ENCODE peak calls at places on chromosomes 4 and X, in ten cellular contexts. One of them, this sample, is unnamed.

GRCh38 chrX:149453030-149453429 is 52.1 kb downstream of the IDS start:
- DNase-seq in H4: peak
- DNase-seq in M059J: peak
- DNase-seq in HCT116: peak
- DNase-seq in stimulated activated CD4-positive, alpha-beta T cell treated with anti-CD3 and anti-CD28 coated beads, TNF-alpha, amount 100 ng/mL, for 48 hours: no peak
- DNase-seq in erythroblast: peak
- DNase-seq in mesenchymal stem cell: peak
- DNase-seq in WTC11: no peak
- DNase-seq in NCI-H2171: no peak
- DNase-seq in AG04450: no peak
- DNase-seq in this sample: peak

GRCh38 chr4:112185740-112186670 is 40.8 kb downstream of the FAM241A start:
- DNase-seq in H4: no peak
- DNase-seq in M059J: no peak
- DNase-seq in HCT116: no peak
- DNase-seq in stimulated activated CD4-positive, alpha-beta T cell treated with anti-CD3 and anti-CD28 coated beads, TNF-alpha, amount 100 ng/mL, for 48 hours: no peak
- DNase-seq in erythroblast: no peak
- DNase-seq in mesenchymal stem cell: no peak
- DNase-seq in WTC11: no peak
- DNase-seq in NCI-H2171: no peak
- DNase-seq in AG04450: no peak
- DNase-seq in this sample: no peak

GRCh38 chr4:153257151-153257620 is 52.9 kb downstream of the TRIM2 start:
- DNase-seq in H4: peak
- DNase-seq in M059J: peak
- DNase-seq in HCT116: no peak
- DNase-seq in stimulated activated CD4-positive, alpha-beta T cell treated with anti-CD3 and anti-CD28 coated beads, TNF-alpha, amount 100 ng/mL, for 48 hours: peak
- DNase-seq in erythroblast: no peak
- DNase-seq in mesenchymal stem cell: peak
- DNase-seq in WTC11: peak
- DNase-seq in NCI-H2171: peak
- DNase-seq in AG04450: peak
- DNase-seq in this sample: peak

GRCh38 chrX:47862680-47863079 is 26.0 kb downstream of the ZNF81 start:
- DNase-seq in H4: no peak
- DNase-seq in M059J: peak
- DNase-seq in HCT116: no peak
- DNase-seq in stimulated activated CD4-positive, alpha-beta T cell treated with anti-CD3 and anti-CD28 coated beads, TNF-alpha, amount 100 ng/mL, for 48 hours: no peak
- DNase-seq in erythroblast: no peak
- DNase-seq in mesenchymal stem cell: no peak
- DNase-seq in WTC11: no peak
- DNase-seq in NCI-H2171: no peak
- DNase-seq in AG04450: no peak
- DNase-seq in this sample: no peak

GRCh38 chr4:164252286-164252685 is 501.6 kb upstream of the SMIM31 start:
- DNase-seq in H4: peak
- DNase-seq in M059J: peak
- DNase-seq in HCT116: no peak
- DNase-seq in stimulated activated CD4-positive, alpha-beta T cell treated with anti-CD3 and anti-CD28 coated beads, TNF-alpha, amount 100 ng/mL, for 48 hours: no peak
- DNase-seq in erythroblast: no peak
- DNase-seq in mesenchymal stem cell: peak
- DNase-seq in WTC11: peak
- DNase-seq in NCI-H2171: no peak
- DNase-seq in AG04450: no peak
- DNase-seq in this sample: no peak

GRCh38 chr4:97028785-97029184 is 1114.5 kb downstream of the STPG2 start:
- DNase-seq in H4: no peak
- DNase-seq in M059J: no peak
- DNase-seq in HCT116: no peak
- DNase-seq in stimulated activated CD4-positive, alpha-beta T cell treated with anti-CD3 and anti-CD28 coated beads, TNF-alpha, amount 100 ng/mL, for 48 hours: no peak
- DNase-seq in erythroblast: no peak
- DNase-seq in mesenchymal stem cell: no peak
- DNase-seq in WTC11: no peak
- DNase-seq in NCI-H2171: no peak
- DNase-seq in AG04450: no peak
- DNase-seq in this sample: no peak

GRCh38 chrX:50863471-50863870 is 47.1 kb upstream of the BMP15 start:
- DNase-seq in H4: no peak
- DNase-seq in M059J: no peak
- DNase-seq in HCT116: no peak
- DNase-seq in stimulated activated CD4-positive, alpha-beta T cell treated with anti-CD3 and anti-CD28 coated beads, TNF-alpha, amount 100 ng/mL, for 48 hours: no peak
- DNase-seq in erythroblast: no peak
- DNase-seq in mesenchymal stem cell: no peak
- DNase-seq in WTC11: no peak
- DNase-seq in NCI-H2171: no peak
- DNase-seq in AG04450: no peak
- DNase-seq in this sample: no peak

GRCh38 chr4:56668267-56668666 is 12.8 kb downstream of the HOPX start:
- DNase-seq in H4: no peak
- DNase-seq in M059J: no peak
- DNase-seq in HCT116: peak
- DNase-seq in stimulated activated CD4-positive, alpha-beta T cell treated with anti-CD3 and anti-CD28 coated beads, TNF-alpha, amount 100 ng/mL, for 48 hours: no peak
- DNase-seq in erythroblast: peak
- DNase-seq in mesenchymal stem cell: no peak
- DNase-seq in WTC11: peak
- DNase-seq in NCI-H2171: no peak
- DNase-seq in AG04450: no peak
- DNase-seq in this sample: no peak

GRCh38 chr4:26157541-26157940 is 163.3 kb upstream of the RBPJ start:
- DNase-seq in H4: peak
- DNase-seq in M059J: peak
- DNase-seq in HCT116: no peak
- DNase-seq in stimulated activated CD4-positive, alpha-beta T cell treated with anti-CD3 and anti-CD28 coated beads, TNF-alpha, amount 100 ng/mL, for 48 hours: no peak
- DNase-seq in erythroblast: no peak
- DNase-seq in mesenchymal stem cell: peak
- DNase-seq in WTC11: no peak
- DNase-seq in NCI-H2171: no peak
- DNase-seq in AG04450: no peak
- DNase-seq in this sample: no peak

GRCh38 chrX:154799554-154800348 is 5.5 kb downstream of the MPP1 start:
- DNase-seq in H4: peak
- DNase-seq in M059J: peak
- DNase-seq in HCT116: no peak
- DNase-seq in stimulated activated CD4-positive, alpha-beta T cell treated with anti-CD3 and anti-CD28 coated beads, TNF-alpha, amount 100 ng/mL, for 48 hours: no peak
- DNase-seq in erythroblast: peak
- DNase-seq in mesenchymal stem cell: peak
- DNase-seq in WTC11: no peak
- DNase-seq in NCI-H2171: no peak
- DNase-seq in AG04450: no peak
- DNase-seq in this sample: no peak

GRCh38 chr4:654871-655734 is 19.0 kb downstream of the ATP5ME start:
- DNase-seq in H4: no peak
- DNase-seq in M059J: no peak
- DNase-seq in HCT116: no peak
- DNase-seq in stimulated activated CD4-positive, alpha-beta T cell treated with anti-CD3 and anti-CD28 coated beads, TNF-alpha, amount 100 ng/mL, for 48 hours: no peak
- DNase-seq in erythroblast: no peak
- DNase-seq in mesenchymal stem cell: no peak
- DNase-seq in WTC11: no peak
- DNase-seq in NCI-H2171: no peak
- DNase-seq in AG04450: no peak
- DNase-seq in this sample: no peak

GRCh38 chr4:153081693-153082092 is 122.5 kb upstream of the TRIM2 start:
- DNase-seq in H4: no peak
- DNase-seq in M059J: no peak
- DNase-seq in HCT116: no peak
- DNase-seq in stimulated activated CD4-positive, alpha-beta T cell treated with anti-CD3 and anti-CD28 coated beads, TNF-alpha, amount 100 ng/mL, for 48 hours: no peak
- DNase-seq in erythroblast: no peak
- DNase-seq in mesenchymal stem cell: no peak
- DNase-seq in WTC11: no peak
- DNase-seq in NCI-H2171: no peak
- DNase-seq in AG04450: no peak
- DNase-seq in this sample: no peak

GRCh38 chrX:52933976-52934703 is 24.2 kb downstream of the FAM156A start:
- DNase-seq in H4: no peak
- DNase-seq in M059J: no peak
- DNase-seq in HCT116: no peak
- DNase-seq in stimulated activated CD4-positive, alpha-beta T cell treated with anti-CD3 and anti-CD28 coated beads, TNF-alpha, amount 100 ng/mL, for 48 hours: no peak
- DNase-seq in erythroblast: no peak
- DNase-seq in mesenchymal stem cell: no peak
- DNase-seq in WTC11: no peak
- DNase-seq in NCI-H2171: no peak
- DNase-seq in AG04450: no peak
- DNase-seq in this sample: no peak

GRCh38 chr4:114839986-114840385 is 241.4 kb downstream of the UGT8 start:
- DNase-seq in H4: no peak
- DNase-seq in M059J: no peak
- DNase-seq in HCT116: no peak
- DNase-seq in stimulated activated CD4-positive, alpha-beta T cell treated with anti-CD3 and anti-CD28 coated beads, TNF-alpha, amount 100 ng/mL, for 48 hours: no peak
- DNase-seq in erythroblast: no peak
- DNase-seq in mesenchymal stem cell: no peak
- DNase-seq in WTC11: no peak
- DNase-seq in NCI-H2171: no peak
- DNase-seq in AG04450: no peak
- DNase-seq in this sample: no peak

GRCh38 chr4:835148-836002 is 9.4 kb upstream of the CPLX1 start:
- DNase-seq in H4: no peak
- DNase-seq in M059J: no peak
- DNase-seq in HCT116: no peak
- DNase-seq in stimulated activated CD4-positive, alpha-beta T cell treated with anti-CD3 and anti-CD28 coated beads, TNF-alpha, amount 100 ng/mL, for 48 hours: no peak
- DNase-seq in erythroblast: no peak
- DNase-seq in mesenchymal stem cell: no peak
- DNase-seq in WTC11: no peak
- DNase-seq in NCI-H2171: peak
- DNase-seq in AG04450: no peak
- DNase-seq in this sample: no peak

GRCh38 chr4:5045099-5045498 is 6.2 kb upstream of the STK32B start:
- DNase-seq in H4: no peak
- DNase-seq in M059J: peak
- DNase-seq in HCT116: no peak
- DNase-seq in stimulated activated CD4-positive, alpha-beta T cell treated with anti-CD3 and anti-CD28 coated beads, TNF-alpha, amount 100 ng/mL, for 48 hours: no peak
- DNase-seq in erythroblast: peak
- DNase-seq in mesenchymal stem cell: no peak
- DNase-seq in WTC11: no peak
- DNase-seq in NCI-H2171: no peak
- DNase-seq in AG04450: no peak
- DNase-seq in this sample: peak

GRCh38 chr4:113444386-113444785 is 317.2 kb downstream of the CAMK2D start:
- DNase-seq in H4: no peak
- DNase-seq in M059J: peak
- DNase-seq in HCT116: no peak
- DNase-seq in stimulated activated CD4-positive, alpha-beta T cell treated with anti-CD3 and anti-CD28 coated beads, TNF-alpha, amount 100 ng/mL, for 48 hours: no peak
- DNase-seq in erythroblast: no peak
- DNase-seq in mesenchymal stem cell: peak
- DNase-seq in WTC11: no peak
- DNase-seq in NCI-H2171: no peak
- DNase-seq in AG04450: no peak
- DNase-seq in this sample: peak

GRCh38 chr4:7339751-7340552 is 94.8 kb downstream of the PSAPL1 start:
- DNase-seq in H4: no peak
- DNase-seq in M059J: no peak
- DNase-seq in HCT116: no peak
- DNase-seq in stimulated activated CD4-positive, alpha-beta T cell treated with anti-CD3 and anti-CD28 coated beads, TNF-alpha, amount 100 ng/mL, for 48 hours: no peak
- DNase-seq in erythroblast: no peak
- DNase-seq in mesenchymal stem cell: no peak
- DNase-seq in WTC11: no peak
- DNase-seq in NCI-H2171: no peak
- DNase-seq in AG04450: no peak
- DNase-seq in this sample: no peak

GRCh38 chrX:43809463-43809862 is 72.8 kb downstream of the MAOB start:
- DNase-seq in H4: no peak
- DNase-seq in M059J: peak
- DNase-seq in HCT116: no peak
- DNase-seq in stimulated activated CD4-positive, alpha-beta T cell treated with anti-CD3 and anti-CD28 coated beads, TNF-alpha, amount 100 ng/mL, for 48 hours: no peak
- DNase-seq in erythroblast: no peak
- DNase-seq in mesenchymal stem cell: no peak
- DNase-seq in WTC11: no peak
- DNase-seq in NCI-H2171: no peak
- DNase-seq in AG04450: no peak
- DNase-seq in this sample: no peak

GRCh38 chr4:108416831-108417230 is 203.5 kb upstream of the RPL34 start:
- DNase-seq in H4: no peak
- DNase-seq in M059J: no peak
- DNase-seq in HCT116: no peak
- DNase-seq in stimulated activated CD4-positive, alpha-beta T cell treated with anti-CD3 and anti-CD28 coated beads, TNF-alpha, amount 100 ng/mL, for 48 hours: no peak
- DNase-seq in erythroblast: no peak
- DNase-seq in mesenchymal stem cell: no peak
- DNase-seq in WTC11: no peak
- DNase-seq in NCI-H2171: no peak
- DNase-seq in AG04450: no peak
- DNase-seq in this sample: no peak

GRCh38 chr4:100317032-100317864 is 127.0 kb upstream of the DDIT4L start:
- DNase-seq in H4: no peak
- DNase-seq in M059J: no peak
- DNase-seq in HCT116: no peak
- DNase-seq in stimulated activated CD4-positive, alpha-beta T cell treated with anti-CD3 and anti-CD28 coated beads, TNF-alpha, amount 100 ng/mL, for 48 hours: no peak
- DNase-seq in erythroblast: no peak
- DNase-seq in mesenchymal stem cell: no peak
- DNase-seq in WTC11: no peak
- DNase-seq in NCI-H2171: no peak
- DNase-seq in AG04450: no peak
- DNase-seq in this sample: no peak

GRCh38 chrX:9352243-9352642 is 112.6 kb upstream of the TBL1X start:
- DNase-seq in H4: no peak
- DNase-seq in M059J: no peak
- DNase-seq in HCT116: no peak
- DNase-seq in stimulated activated CD4-positive, alpha-beta T cell treated with anti-CD3 and anti-CD28 coated beads, TNF-alpha, amount 100 ng/mL, for 48 hours: no peak
- DNase-seq in erythroblast: no peak
- DNase-seq in mesenchymal stem cell: no peak
- DNase-seq in WTC11: no peak
- DNase-seq in NCI-H2171: no peak
- DNase-seq in AG04450: no peak
- DNase-seq in this sample: no peak

GRCh38 chr4:144504853-144505252 is 141.1 kb upstream of the HHIP start:
- DNase-seq in H4: no peak
- DNase-seq in M059J: peak
- DNase-seq in HCT116: no peak
- DNase-seq in stimulated activated CD4-positive, alpha-beta T cell treated with anti-CD3 and anti-CD28 coated beads, TNF-alpha, amount 100 ng/mL, for 48 hours: no peak
- DNase-seq in erythroblast: no peak
- DNase-seq in mesenchymal stem cell: no peak
- DNase-seq in WTC11: no peak
- DNase-seq in NCI-H2171: no peak
- DNase-seq in AG04450: no peak
- DNase-seq in this sample: no peak

GRCh38 chr4:118797558-118798142 is 38.3 kb downstream of the SEC24D start:
- DNase-seq in H4: no peak
- DNase-seq in M059J: no peak
- DNase-seq in HCT116: no peak
- DNase-seq in stimulated activated CD4-positive, alpha-beta T cell treated with anti-CD3 and anti-CD28 coated beads, TNF-alpha, amount 100 ng/mL, for 48 hours: no peak
- DNase-seq in erythroblast: no peak
- DNase-seq in mesenchymal stem cell: peak
- DNase-seq in WTC11: no peak
- DNase-seq in NCI-H2171: no peak
- DNase-seq in AG04450: peak
- DNase-seq in this sample: peak

GRCh38 chr4:14787894-14788293 is 214.4 kb upstream of the CPEB2 start:
- DNase-seq in H4: peak
- DNase-seq in M059J: no peak
- DNase-seq in HCT116: no peak
- DNase-seq in stimulated activated CD4-positive, alpha-beta T cell treated with anti-CD3 and anti-CD28 coated beads, TNF-alpha, amount 100 ng/mL, for 48 hours: no peak
- DNase-seq in erythroblast: peak
- DNase-seq in mesenchymal stem cell: peak
- DNase-seq in WTC11: peak
- DNase-seq in NCI-H2171: no peak
- DNase-seq in AG04450: no peak
- DNase-seq in this sample: peak

GRCh38 chrX:150547511-150548115 is 20.8 kb upstream of the MTM1 start:
- DNase-seq in H4: no peak
- DNase-seq in M059J: peak
- DNase-seq in HCT116: no peak
- DNase-seq in stimulated activated CD4-positive, alpha-beta T cell treated with anti-CD3 and anti-CD28 coated beads, TNF-alpha, amount 100 ng/mL, for 48 hours: no peak
- DNase-seq in erythroblast: peak
- DNase-seq in mesenchymal stem cell: peak
- DNase-seq in WTC11: peak
- DNase-seq in NCI-H2171: peak
- DNase-seq in AG04450: no peak
- DNase-seq in this sample: peak

GRCh38 chr4:158678767-158679166 is 6.7 kb downstream of the ETFDH start:
- DNase-seq in H4: no peak
- DNase-seq in M059J: no peak
- DNase-seq in HCT116: no peak
- DNase-seq in stimulated activated CD4-positive, alpha-beta T cell treated with anti-CD3 and anti-CD28 coated beads, TNF-alpha, amount 100 ng/mL, for 48 hours: no peak
- DNase-seq in erythroblast: no peak
- DNase-seq in mesenchymal stem cell: no peak
- DNase-seq in WTC11: no peak
- DNase-seq in NCI-H2171: no peak
- DNase-seq in AG04450: no peak
- DNase-seq in this sample: no peak

GRCh38 chrX:118039591-118039990 is 77.0 kb downstream of the KLHL13 start:
- DNase-seq in H4: no peak
- DNase-seq in M059J: no peak
- DNase-seq in HCT116: no peak
- DNase-seq in stimulated activated CD4-positive, alpha-beta T cell treated with anti-CD3 and anti-CD28 coated beads, TNF-alpha, amount 100 ng/mL, for 48 hours: no peak
- DNase-seq in erythroblast: no peak
- DNase-seq in mesenchymal stem cell: no peak
- DNase-seq in WTC11: no peak
- DNase-seq in NCI-H2171: no peak
- DNase-seq in AG04450: no peak
- DNase-seq in this sample: no peak